ENCODE peak calls at places on chromosomes 2 and 18, in seven cellular contexts. G, O, J, V, M, H and Q are unnamed samples. For H3K27me3 and H3K36me3, the result is how much of the 10 kb centered on the place peaks cover.

GRCh38 chr18:50642439-50642838 is 82.6 kb downstream of the MAPK4 start:
- DNase-seq in G (no peak), O (no peak), H (no peak), J (no peak), M (no peak), V (no peak), Q (no peak)

GRCh38 chr2:85987266-85988178 is 98.7 kb upstream of the ST3GAL5 start:
- DNase-seq in G (no peak), J (no peak), M (no peak), H (no peak), O (no peak), V (no peak), Q (no peak)

GRCh38 chr2:96830064-96830562 is 13.7 kb downstream of the ANKRD23 start:
- DNase-seq in H (no peak), G (no peak), J (no peak), V (no peak), M (no peak), O (no peak), Q (no peak)

GRCh38 chr2:139353874-139354273 is 573.7 kb upstream of the NXPH2 start:
- DNase-seq in G (no peak), V (no peak), J (no peak), M (no peak), H (no peak), O (no peak), Q (no peak)

GRCh38 chr2:190696792-190697398 is 48.0 kb downstream of the NAB1 start:
- DNase-seq in V (no peak), O (no peak), M (no peak), J (no peak), H (no peak), G (no peak), Q (no peak)

GRCh38 chr2:241833101-241833937 is 24.3 kb downstream of the NEU4 start:
- DNase-seq in H (no peak), J (no peak), G (no peak), M (no peak), V (no peak), O (peak), Q (no peak)

GRCh38 chr2:170500104-170500503 is 215.0 kb upstream of the SP5 start:
- DNase-seq in V (no peak), M (no peak), G (no peak), O (no peak), J (no peak), H (no peak), Q (no peak)

GRCh38 chr2:232543928-232544631 is 4.6 kb downstream of the CHRNG start:
- DNase-seq in O (no peak), H (no peak), M (no peak), V (no peak), G (no peak), J (no peak), Q (no peak)

GRCh38 chr2:148130571-148130970 is 109.7 kb downstream of the MBD5 start:
- DNase-seq in M (peak), G (no peak), H (no peak), J (no peak), V (peak), O (peak), Q (no peak)

GRCh38 chr2:221997100-221997499 is 301.7 kb downstream of the PAX3 start:
- DNase-seq in J (peak), H (no peak), O (peak), M (peak), G (no peak), V (peak), Q (peak)

GRCh38 chr18:59877366-59877765 is 22.4 kb upstream of the PMAIP1 start:
- DNase-seq in J (no peak), O (no peak), H (no peak), M (no peak), V (no peak), G (no peak), Q (no peak)

GRCh38 chr2:58601017-58601416 is 359.9 kb upstream of the FANCL start:
- DNase-seq in O (peak), M (peak), G (no peak), H (no peak), J (no peak), V (no peak), Q (peak)

GRCh38 chr2:108870069-108870644 is 83.6 kb downstream of the CCDC138 start:
- DNase-seq in H (no peak), V (no peak), J (no peak), O (no peak), M (no peak), G (no peak), Q (no peak)

GRCh38 chr2:238097988-238098853 is 1.9 kb upstream of the ESPNL start:
- DNase-seq in O (peak), J (peak), V (peak), M (no peak), H (no peak), G (peak), Q (peak)

GRCh38 chr2:129726271-129726670 is 253.2 kb upstream of the RAB6C start:
- DNase-seq in J (no peak), M (no peak), V (no peak), O (no peak), G (no peak), H (no peak), Q (no peak)

GRCh38 chr18:6917082-6917481 is 187.6 kb downstream of the ARHGAP28 start:
- DNase-seq in J (no peak), V (no peak), G (no peak), H (no peak), O (no peak), M (peak), Q (no peak)

GRCh38 chr2:226151157-226151556 is 648.5 kb downstream of the IRS1 start:
- DNase-seq in J (no peak), G (no peak), H (no peak), M (no peak), O (no peak), V (no peak), Q (no peak)

GRCh38 chr2:11299439-11299838 is 45.0 kb downstream of the ROCK2 start:
- DNase-seq in O (no peak), M (no peak), V (no peak), H (no peak), G (no peak), J (no peak), Q (no peak)

GRCh38 chr2:45622704-45623103 is 11.6 kb upstream of the SRBD1 start:
- DNase-seq in V (no peak), M (no peak), J (no peak), H (no peak), G (no peak), O (no peak), Q (no peak)
- H3K27me3 ChIP-seq in V (under half), M (under half), J (under half), H (under half), G (under half), O (under half), Q (under half)

GRCh38 chr18:70156886-70157285 is 48.6 kb downstream of the RTTN start:
- DNase-seq in V (no peak), H (no peak), J (no peak), M (no peak), O (no peak), G (no peak), Q (no peak)
- H3K36me3 ChIP-seq in V (under half), H (under half), J (under half), M (under half), O (under half), G (under half), Q (under half)

GRCh38 chr2:105330681-105331375 is 1.3 kb upstream of the TGFBRAP1 start:
- DNase-seq in J (no peak), G (no peak), M (no peak), V (no peak), H (no peak), O (no peak), Q (no peak)
- H3K4me3 ChIP-seq in J (peak), G (no peak), M (no peak), V (no peak), H (no peak), O (no peak), Q (no peak)

GRCh38 chr2:100107911-100108647 is 34.3 kb downstream of the AFF3 start:
- DNase-seq in M (no peak), G (no peak), H (no peak), J (no peak), V (no peak), O (no peak), Q (no peak)
- H3K27me3 ChIP-seq in M (under half), G (under half), H (under half), J (half or more), V (half or more), O (under half), Q (under half)